ENCODE peak calls at places on chromosomes 13 and 19, in seven cellular contexts. W is left ventricle myocardium inferior; B is K562; O is gastrocnemius medialis; X is heart left ventricle; A is naive thymus-derived CD4-positive, alpha-beta T cell; E is mammary epithelial cell. V is an unnamed sample.

GRCh38 chr13:44474122-44474910 is 100.7 kb downstream of the SERP2 start:
- DNase-seq in O (no peak), W (no peak), B (no peak), X (no peak), E (no peak), A (no peak), V (no peak)

GRCh38 chr13:99856021-99856420 is 115.5 kb downstream of the ZIC5 start:
- DNase-seq in A (no peak), B (no peak), O (no peak), X (no peak), W (no peak), E (no peak), V (no peak)

GRCh38 chr19:19468424-19469050 is 46.8 kb downstream of the TSSK6 start:
- DNase-seq in X (no peak), E (no peak), A (no peak), W (no peak), O (no peak), B (no peak), V (no peak)

GRCh38 chr13:98467263-98467985 is 109.5 kb downstream of the STK24 start:
- DNase-seq in E (no peak), W (no peak), B (no peak), O (no peak), X (no peak), A (no peak), V (no peak)

GRCh38 chr19:5498817-5499535 is 43.8 kb downstream of the ZNRF4 start:
- DNase-seq in E (no peak), A (no peak), W (no peak), O (no peak), B (no peak), X (no peak), V (no peak)

GRCh38 chr19:17557461-17557860 is 2.0 kb downstream of the COLGALT1 start:
- DNase-seq in B (no peak), E (no peak), O (no peak), A (no peak), X (no peak), W (no peak), V (no peak)

GRCh38 chr19:47434088-47434487 is 14.8 kb upstream of the MEIS3 start:
- DNase-seq in O (no peak), W (no peak), A (no peak), E (no peak), B (no peak), X (peak), V (no peak)

GRCh38 chr13:111791131-111791530 is 275.8 kb upstream of the SOX1 start:
- DNase-seq in B (no peak), W (no peak), E (no peak), X (no peak), A (no peak), O (no peak), V (no peak)

GRCh38 chr19:17220207-17220758 is 5.1 kb downstream of the USE1 start:
- DNase-seq in O (no peak), W (no peak), B (peak), E (no peak), A (no peak), X (no peak), V (no peak)

GRCh38 chr13:110617326-110618072 is 2.2 kb downstream of the NAXD start:
- DNase-seq in X (no peak), B (peak), W (no peak), A (no peak), E (peak), O (peak), V (no peak)

GRCh38 chr13:98173431-98173921 is 3.6 kb downstream of the RNF113B start:
- DNase-seq in X (no peak), W (no peak), A (no peak), B (no peak), O (no peak), E (peak), V (no peak)

GRCh38 chr13:52925775-52926285 is 77.4 kb upstream of the PCDH8 start:
- DNase-seq in B (no peak), X (no peak), W (peak), E (peak), A (no peak), O (no peak), V (no peak)

GRCh38 chr13:93727301-93728141 is 500.9 kb downstream of the GPC6 start:
- DNase-seq in B (no peak), E (peak), O (no peak), W (no peak), X (no peak), A (no peak), V (no peak)

GRCh38 chr13:102580552-102581169 is 16.1 kb upstream of the TPP2 start:
- DNase-seq in W (no peak), A (peak), E (peak), B (peak), O (no peak), X (no peak), V (peak)

GRCh38 chr19:37845932-37846331 is 60.5 kb downstream of the WDR87 start:
- DNase-seq in X (no peak), B (no peak), O (no peak), W (no peak), E (no peak), A (no peak), V (no peak)

GRCh38 chr13:36918246-36919060 is 1.6 kb downstream of the SMAD9 start:
- DNase-seq in X (no peak), B (no peak), W (no peak), O (no peak), A (no peak), E (no peak), V (no peak)

GRCh38 chr13:69178000-69178399 is 929.6 kb upstream of the ATXN8OS start:
- DNase-seq in O (no peak), W (no peak), X (no peak), B (no peak), A (no peak), E (no peak), V (no peak)

GRCh38 chr13:75153834-75154233 is 328.1 kb downstream of the TBC1D4 start:
- DNase-seq in A (no peak), O (no peak), E (no peak), X (no peak), B (no peak), W (no peak), V (no peak)

GRCh38 chr19:10554760-10555612 is 10.8 kb downstream of the KRI1 start:
- DNase-seq in O (no peak), E (peak), B (no peak), W (no peak), A (no peak), X (no peak), V (no peak)
- H3K27ac ChIP-seq in O (no peak), E (peak), B (no peak), W (no peak), A (peak), X (no peak), V (peak)

GRCh38 chr19:1325568-1326294 is 40.1 kb downstream of the EFNA2 start:
- DNase-seq in E (no peak), X (no peak), O (no peak), W (no peak), A (no peak), B (no peak), V (no peak)
- H3K4me3 ChIP-seq in E (no peak), X (peak), O (no peak), W (peak), A (no peak), B (peak), V (no peak)

GRCh38 chr19:54728167-54728566 is 3.9 kb downstream of the KIR3DL3 start:
- DNase-seq in B (no peak), X (no peak), W (no peak), E (no peak), A (no peak), O (no peak), V (no peak)
- H3K27ac ChIP-seq in B (no peak), X (no peak), W (no peak), E (no peak), A (no peak), O (no peak), V (no peak)

DNA sequence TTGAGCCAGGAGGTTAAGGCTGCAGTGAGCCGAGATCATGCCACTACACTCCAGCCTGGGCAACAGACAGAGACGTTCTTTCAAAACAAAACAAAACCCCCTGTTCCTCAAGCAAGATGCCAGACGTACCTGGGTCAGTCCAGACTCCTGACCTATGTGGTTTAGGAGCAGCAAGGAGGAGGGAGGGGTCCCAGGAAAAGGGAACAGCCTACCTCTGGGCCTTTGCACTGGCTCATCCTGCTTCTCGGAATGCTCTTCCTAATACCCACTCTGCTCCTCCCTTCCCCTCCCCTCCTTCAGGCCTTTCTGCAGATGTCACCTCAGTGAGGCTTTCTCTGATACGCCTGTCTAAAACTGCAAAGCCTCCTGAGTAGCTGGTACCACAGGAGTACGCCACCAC is 9.5 kb downstream of the RINL start:
- DNase-seq in X (no peak), B (no peak), W (no peak), O (no peak), A (no peak), E (no peak), V (no peak)
- H3K4me3 ChIP-seq in X (no peak), B (no peak), W (no peak), O (no peak), A (peak), E (no peak), V (peak)

GRCh38 chr19:3949294-3949693 is 16.4 kb downstream of the NMRK2 start:
- DNase-seq in B (no peak), X (no peak), W (no peak), O (no peak), E (no peak), A (no peak), V (no peak)
- H3K27ac ChIP-seq in B (no peak), X (peak), W (peak), O (peak), E (no peak), A (no peak), V (no peak)

DNA sequence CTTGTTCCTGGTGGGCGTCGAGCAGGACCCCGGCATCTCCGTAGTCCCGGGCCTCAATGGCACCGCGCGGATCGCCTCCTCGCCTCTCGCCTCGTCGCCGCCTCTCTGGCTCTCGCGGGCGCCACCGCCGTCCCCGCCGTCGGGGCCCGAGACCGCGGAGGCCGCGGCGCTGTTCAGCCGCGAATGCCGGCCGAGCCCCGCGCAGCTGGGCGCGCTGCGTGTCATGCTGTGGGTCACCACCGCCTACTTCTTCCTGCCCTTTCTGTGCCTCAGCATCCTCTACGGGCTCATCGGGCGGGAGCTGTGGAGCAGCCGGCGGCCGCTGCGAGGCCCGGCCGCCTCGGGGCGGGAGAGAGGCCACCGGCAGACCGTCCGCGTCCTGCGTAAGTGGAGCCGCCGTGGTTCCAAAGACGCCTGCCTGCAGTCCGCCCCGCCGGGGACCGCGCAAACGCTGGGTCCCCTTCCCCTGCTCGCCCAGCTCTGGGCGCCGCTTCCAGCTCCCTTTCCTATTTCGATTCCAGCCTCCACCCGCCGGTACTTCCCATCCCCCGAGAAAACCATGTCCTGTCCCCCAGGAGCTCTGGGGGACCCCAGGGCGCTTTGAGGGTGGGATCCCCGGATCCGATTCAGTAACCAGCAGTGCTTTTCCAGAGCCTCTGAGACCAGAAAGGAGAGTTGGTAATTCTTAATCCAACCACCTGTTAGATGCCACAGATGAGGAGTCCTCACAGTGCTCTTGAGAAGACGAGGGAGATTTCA is 897 bp downstream of the MLNR start:
- DNase-seq in A (no peak), O (no peak), X (no peak), W (no peak), B (no peak), E (no peak), V (no peak)
- H3K4me3 ChIP-seq in A (peak), O (peak), X (peak), W (peak), B (no peak), E (peak), V (no peak)

DNA sequence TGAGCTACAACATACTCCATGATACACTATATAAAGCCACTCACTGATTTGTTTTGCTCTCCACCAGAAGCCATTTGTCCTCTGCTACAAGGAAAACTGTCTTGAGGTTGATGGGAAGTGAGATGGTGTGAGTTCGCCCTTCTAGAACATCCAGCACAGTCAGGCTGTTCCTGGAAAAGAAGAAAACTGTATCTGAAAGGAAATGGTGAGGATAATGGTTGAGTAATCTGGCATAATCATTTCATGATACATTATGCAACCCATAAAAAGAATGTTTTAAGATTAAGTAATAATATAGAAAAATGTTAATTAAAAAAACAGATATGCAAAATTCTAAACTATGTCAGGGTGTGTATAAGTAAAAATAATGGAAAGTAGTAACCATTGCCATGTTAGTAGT is 233.9 kb downstream of the RGCC start:
- DNase-seq in E (no peak), X (no peak), O (no peak), A (no peak), W (no peak), B (no peak), V (no peak)
- H3K27ac ChIP-seq in E (no peak), X (no peak), O (no peak), A (no peak), W (no peak), B (no peak), V (no peak)

V was measured in CD4-positive, CD25-positive, alpha-beta regulatory T cell.